ENCODE peak calls at places on chromosomes 6 and 20, in nine cellular contexts. N is lower lobe of right lung; U is CD8-positive, alpha-beta T cell; M is mammary epithelial cell; J is uterus; L is mesendoderm; G is brain microvascular endothelial cell; O is MM.1S; B is H1. S is an unnamed sample.

GRCh38 chr6:72328775-72329174 is 293.1 kb upstream of the KCNQ5 start:
- DNase-seq in U (no peak), O (no peak), G (no peak), N (no peak), M (peak), J (no peak), L (no peak), B (no peak), S (no peak)

GRCh38 chr20:54995553-54995952 is 520.2 kb downstream of the DOK5 start:
- DNase-seq in O (no peak), N (no peak), M (no peak), J (no peak), G (no peak), U (no peak), L (peak), B (no peak), S (no peak)

GRCh38 chr6:100304575-100304974 is 160.1 kb downstream of the SIM1 start:
- DNase-seq in B (no peak), G (no peak), U (no peak), M (no peak), N (no peak), J (no peak), O (no peak), L (no peak), S (no peak)

GRCh38 chr6:134317471-134318131 is at the start of gene SGK1:
- DNase-seq in U (peak), G (peak), N (no peak), J (no peak), M (peak), B (no peak), L (peak), O (no peak), S (no peak)

GRCh38 chr20:49457444-49457843 is 25.0 kb downstream of the KCNB1 start:
- DNase-seq in N (no peak), G (no peak), J (no peak), U (no peak), L (peak), B (no peak), M (no peak), O (no peak), S (no peak)

GRCh38 chr20:48586728-48587127 is 241.1 kb downstream of the PREX1 start:
- DNase-seq in J (no peak), N (no peak), B (no peak), M (no peak), O (no peak), G (no peak), U (no peak), L (no peak), S (no peak)

GRCh38 chr6:109794201-109794926 is 103.3 kb downstream of the FIG4 start:
- DNase-seq in N (no peak), U (no peak), M (peak), O (no peak), J (no peak), G (peak), L (no peak), B (no peak), S (no peak)

GRCh38 chr20:48057739-48058138 is 272.5 kb upstream of the SULF2 start:
- DNase-seq in B (no peak), J (no peak), U (no peak), L (no peak), O (no peak), N (no peak), M (no peak), G (no peak), S (no peak)

GRCh38 chr6:28940859-28941680 is 17.3 kb upstream of the TRIM27 start:
- DNase-seq in O (peak), L (peak), B (peak), G (peak), U (peak), M (peak), J (peak), N (peak), S (peak)

GRCh38 chr6:168052291-168052891 is 26.6 kb downstream of the FRMD1 start:
- DNase-seq in J (no peak), G (no peak), U (no peak), L (no peak), N (no peak), O (no peak), M (no peak), B (no peak), S (no peak)

GRCh38 chr6:142551145-142551811 is 249.5 kb downstream of the ADGRG6 start:
- DNase-seq in N (no peak), G (no peak), M (peak), L (peak), U (peak), B (no peak), O (no peak), J (no peak), S (no peak)

GRCh38 chr6:77535172-77535571 is 71.9 kb upstream of the HTR1B start:
- DNase-seq in B (no peak), G (no peak), L (no peak), U (no peak), O (no peak), M (peak), N (no peak), J (no peak), S (no peak)

GRCh38 chr6:113540491-113540890 is 316.7 kb upstream of the MARCKS start:
- DNase-seq in G (no peak), J (no peak), B (no peak), L (no peak), N (no peak), O (no peak), U (no peak), M (no peak), S (no peak)

GRCh38 chr6:77092971-77093370 is 370.3 kb downstream of the HTR1B start:
- DNase-seq in G (peak), O (no peak), J (no peak), L (no peak), M (no peak), B (no peak), N (no peak), U (no peak), S (no peak)

GRCh38 chr6:137853569-137854213 is 13.4 kb upstream of the TNFAIP3 start:
- DNase-seq in L (no peak), J (no peak), G (no peak), O (no peak), M (peak), N (no peak), U (no peak), B (no peak), S (no peak)

GRCh38 chr6:128724738-128725137 is 158.2 kb upstream of the LAMA2 start:
- DNase-seq in U (no peak), M (no peak), N (no peak), J (no peak), L (no peak), O (no peak), G (no peak), B (no peak), S (no peak)

GRCh38 chr6:79094938-79095337 is 16.9 kb upstream of the PHIP start:
- DNase-seq in M (no peak), U (no peak), J (no peak), B (no peak), G (no peak), O (no peak), L (no peak), N (no peak), S (no peak)

GRCh38 chr20:54132612-54133433 is 41.0 kb downstream of the CYP24A1 start:
- DNase-seq in M (peak), J (peak), U (no peak), N (no peak), G (peak), L (peak), O (no peak), B (no peak), S (no peak)

GRCh38 chr6:163324326-163324927 is 90.1 kb upstream of the QKI start:
- DNase-seq in G (no peak), L (no peak), O (no peak), N (no peak), U (no peak), J (no peak), M (no peak), B (no peak), S (no peak)

GRCh38 chr6:28741363-28741762 is 182.4 kb downstream of the TRIM27 start:
- DNase-seq in G (no peak), U (no peak), B (no peak), L (no peak), O (no peak), N (no peak), J (no peak), M (no peak), S (no peak)

GRCh38 chr6:152099816-152100618 is 292.5 kb downstream of the ESR1 start:
- DNase-seq in J (no peak), O (no peak), U (no peak), M (peak), L (peak), G (no peak), B (no peak), N (peak), S (peak)

GRCh38 chr20:25285856-25286798 is 38.2 kb downstream of the PYGB start:
- DNase-seq in M (no peak), O (no peak), B (no peak), U (no peak), L (no peak), N (peak), G (no peak), J (peak), S (peak)

GRCh38 chr6:55812509-55812908 is 62.9 kb downstream of the BMP5 start:
- DNase-seq in M (no peak), U (no peak), B (no peak), J (no peak), G (no peak), N (no peak), O (peak), L (no peak), S (no peak)

GRCh38 chr20:13819885-13820645 is 35.2 kb downstream of the NDUFAF5 start:
- DNase-seq in L (peak), O (peak), B (no peak), U (peak), M (peak), G (no peak), N (no peak), J (peak), S (no peak)

GRCh38 chr6:41986339-41986738 is 44.7 kb upstream of the CCND3 start:
- DNase-seq in N (no peak), M (no peak), B (no peak), G (no peak), O (no peak), U (no peak), J (no peak), L (no peak), S (no peak)

GRCh38 chr6:151388997-151389639 is 2.2 kb downstream of the ZBTB2 start:
- DNase-seq in M (no peak), B (no peak), N (no peak), U (no peak), L (no peak), J (peak), G (no peak), O (no peak), S (no peak)

GRCh38 chr20:11067359-11067758 is 393.6 kb upstream of the JAG1 start:
- DNase-seq in G (no peak), U (no peak), O (no peak), N (no peak), B (no peak), M (no peak), L (no peak), J (no peak), S (no peak)

GRCh38 chr6:62707156-62707555 is 421.1 kb upstream of the KHDRBS2 start:
- DNase-seq in N (no peak), O (no peak), B (no peak), G (no peak), J (no peak), L (peak), M (no peak), U (no peak), S (no peak)

GRCh38 chr20:17655286-17655651 is 26.8 kb downstream of the RRBP1 start:
- DNase-seq in G (peak), N (no peak), L (peak), M (no peak), B (no peak), U (no peak), O (no peak), J (peak), S (no peak)

GRCh38 chr6:134669531-134669930 is 280.4 kb downstream of the ALDH8A1 start:
- DNase-seq in M (no peak), U (no peak), L (peak), N (no peak), O (no peak), B (no peak), G (no peak), J (no peak), S (no peak)

GRCh38 chr6:158818580-158819212 is 472 bp downstream of the EZR start:
- DNase-seq in U (peak), J (peak), M (peak), G (peak), O (peak), L (peak), N (peak), B (no peak), S (peak)

GRCh38 chr6:139588734-139589418 is 214.4 kb upstream of the CITED2 start:
- DNase-seq in J (no peak), O (no peak), M (no peak), U (no peak), L (no peak), N (no peak), B (no peak), G (peak), S (no peak)

GRCh38 chr6:95648636-95649035 is 71.3 kb downstream of the MANEA start:
- DNase-seq in M (no peak), B (no peak), U (no peak), O (no peak), J (no peak), N (no peak), L (peak), G (no peak), S (no peak)

GRCh38 chr6:131861356-131861755 is 53.5 kb downstream of the ENPP1 start:
- DNase-seq in J (no peak), L (no peak), O (no peak), N (no peak), B (no peak), U (no peak), G (peak), M (no peak), S (no peak)

GRCh38 chr6:167795874-167796667 is 30.6 kb upstream of the AFDN start:
- DNase-seq in U (no peak), L (no peak), G (no peak), M (no peak), O (no peak), J (no peak), N (peak), B (no peak), S (peak)

GRCh38 chr20:17794400-17794799 is 94.6 kb downstream of the BANF2 start:
- DNase-seq in B (no peak), J (no peak), M (no peak), G (no peak), O (no peak), U (no peak), N (no peak), L (no peak), S (no peak)

GRCh38 chr6:158573542-158573931 is 13.6 kb downstream of the TMEM181 start:
- DNase-seq in U (no peak), B (no peak), N (no peak), M (no peak), L (no peak), G (no peak), O (no peak), J (no peak), S (no peak)

GRCh38 chr6:148288566-148288965 is 54.1 kb upstream of the SASH1 start:
- DNase-seq in B (no peak), J (no peak), N (no peak), O (no peak), L (no peak), G (no peak), M (no peak), U (no peak), S (no peak)

GRCh38 chr6:148291876-148292275 is 50.8 kb upstream of the SASH1 start:
- DNase-seq in B (no peak), U (no peak), G (no peak), O (no peak), J (no peak), L (no peak), M (no peak), N (no peak), S (no peak)

GRCh38 chr6:148287979-148288378 is 54.7 kb upstream of the SASH1 start:
- DNase-seq in B (no peak), O (no peak), M (no peak), G (no peak), U (no peak), N (no peak), L (no peak), J (no peak), S (no peak)

GRCh38 chr6:148285205-148285604 is 57.4 kb upstream of the SASH1 start:
- DNase-seq in N (no peak), M (no peak), O (no peak), B (no peak), J (no peak), G (no peak), U (no peak), L (no peak), S (no peak)

DNA sequence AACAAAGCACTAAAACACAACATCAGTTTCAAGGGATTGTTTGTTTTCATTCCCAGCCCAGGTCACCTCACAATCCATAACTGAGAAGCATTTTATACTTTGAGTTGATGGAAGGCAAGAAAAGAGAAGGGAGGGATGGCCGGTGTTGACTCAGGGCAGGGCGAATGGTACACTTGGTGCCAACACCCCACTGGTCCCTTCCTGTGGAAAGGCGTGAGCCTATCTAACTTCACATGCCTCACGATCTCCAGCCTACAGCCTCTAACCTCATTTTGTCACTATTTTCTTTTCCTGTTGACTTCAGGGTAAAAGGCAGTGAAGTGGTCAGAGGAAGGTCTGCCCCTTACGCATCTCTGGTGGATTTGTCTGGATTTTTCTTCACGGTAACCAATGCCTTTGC is 53.5 kb upstream of the SASH1 start:
- DNase-seq in G (no peak), J (no peak), U (no peak), N (no peak), B (no peak), L (no peak), O (no peak), M (no peak), S (no peak)
- H3K27ac ChIP-seq in G (no peak), J (no peak), U (no peak), N (no peak), B (no peak), L (no peak), O (no peak), M (no peak), S (peak)

DNA sequence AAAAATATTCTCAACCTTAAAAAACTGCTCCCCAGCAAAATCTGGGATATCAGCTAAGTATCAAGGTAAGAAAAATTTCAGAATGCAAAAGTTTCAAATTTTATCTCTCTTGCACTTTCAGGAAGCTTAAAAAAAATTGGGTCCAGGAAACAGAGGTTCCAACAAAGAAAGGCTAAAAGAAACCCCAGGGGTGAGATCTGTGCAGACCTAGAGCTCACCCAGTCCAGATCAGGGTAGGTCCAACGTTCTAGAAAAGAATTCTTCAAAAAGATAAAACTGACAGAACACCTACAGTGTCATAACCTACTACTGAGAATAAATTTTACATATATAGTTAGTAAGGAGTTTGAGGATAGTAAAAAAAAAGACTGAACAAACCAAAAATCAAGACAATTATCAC is 23.5 kb downstream of the ILRUN start:
- DNase-seq in O (peak), G (no peak), B (no peak), N (no peak), J (no peak), U (no peak), M (no peak), L (no peak), S (no peak)
- H3K27ac ChIP-seq in O (peak), G (no peak), B (no peak), N (peak), J (no peak), U (peak), M (peak), L (no peak), S (peak)

GRCh38 chr6:124968401-124968800 is 6.2 kb downstream of the RNF217 start:
- DNase-seq in G (no peak), O (peak), M (no peak), L (peak), N (no peak), B (no peak), J (no peak), U (no peak), S (no peak)
- H3K27ac ChIP-seq in G (no peak), O (no peak), M (no peak), L (no peak), N (no peak), B (no peak), J (no peak), U (no peak), S (no peak)

GRCh38 chr6:121190122-121190521 is 144.2 kb downstream of the TBC1D32 start:
- DNase-seq in O (no peak), J (no peak), G (no peak), N (no peak), M (no peak), B (no peak), U (no peak), L (no peak), S (no peak)
- H3K27ac ChIP-seq in O (no peak), J (no peak), G (no peak), N (no peak), M (no peak), B (no peak), U (no peak), L (no peak), S (no peak)

DNA sequence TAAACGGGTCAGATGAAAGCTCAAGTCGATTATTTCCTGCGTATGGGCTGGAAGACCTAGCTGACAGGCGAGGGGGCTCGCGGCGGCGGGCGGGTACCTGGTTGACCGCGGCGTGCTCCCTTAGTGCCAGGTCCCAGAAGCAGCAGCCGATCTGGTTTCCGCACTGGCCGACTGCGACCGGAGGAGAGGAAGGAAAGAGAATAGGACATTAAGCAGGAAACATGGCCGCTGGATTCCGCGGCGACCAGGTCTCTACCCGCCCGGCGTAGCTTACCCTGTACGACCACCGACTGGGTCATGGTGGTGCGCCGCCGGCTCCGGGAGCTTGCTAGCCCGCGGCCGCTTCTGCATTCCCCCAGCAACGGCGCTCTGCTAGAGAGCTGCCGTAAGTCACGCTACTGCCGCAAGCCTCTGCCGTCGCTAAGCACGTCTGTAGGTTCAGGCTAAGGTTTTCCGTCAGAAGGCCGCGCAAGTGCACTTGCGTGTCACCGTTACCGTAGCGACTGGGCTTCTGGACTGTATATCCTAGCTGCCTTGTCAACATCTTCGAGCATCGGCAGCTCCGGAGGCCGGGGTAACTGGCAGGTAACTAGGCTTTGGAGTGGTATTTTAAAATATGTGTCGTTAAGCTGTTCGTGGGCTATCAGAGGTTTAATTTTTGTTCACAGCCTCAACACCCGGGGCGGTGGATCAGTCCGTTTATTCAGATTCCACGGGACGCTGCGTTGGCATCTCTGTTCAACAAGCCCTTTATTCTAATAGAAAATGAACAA is at the start of the genes FAM229B and TUBE1:
- DNase-seq in U (peak), L (peak), N (peak), B (peak), J (peak), O (peak), G (peak), M (peak), S (peak)
- H3K27ac ChIP-seq in U (peak), L (peak), N (peak), B (peak), J (peak), O (peak), G (peak), M (peak), S (peak)

DNA sequence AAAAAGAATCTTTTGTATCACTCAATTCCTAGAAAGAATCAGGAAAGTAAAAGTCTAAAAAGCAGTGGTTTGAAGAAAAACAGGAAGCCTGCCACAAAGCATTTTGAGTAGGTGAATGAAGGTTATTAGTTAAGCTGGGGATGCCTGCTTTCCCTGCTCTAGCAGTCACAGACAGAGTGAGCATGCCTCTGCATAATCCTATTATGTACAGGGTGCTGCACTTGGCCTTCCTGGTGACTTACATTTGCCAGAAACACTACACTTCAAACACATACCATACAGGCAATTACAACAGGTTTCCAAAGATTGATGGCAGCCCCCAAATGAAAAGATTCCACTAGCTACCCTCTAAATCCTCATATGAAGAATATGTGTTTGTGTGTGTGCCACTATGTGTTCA is 130.8 kb downstream of the TPBG start:
- DNase-seq in B (no peak), O (no peak), J (no peak), U (no peak), M (no peak), L (peak), N (no peak), G (no peak), S (no peak)
- H3K27ac ChIP-seq in B (no peak), O (no peak), J (no peak), U (no peak), M (no peak), L (no peak), N (no peak), G (no peak), S (no peak)

GRCh38 chr6:36050947-36051710 is 23.5 kb downstream of the MAPK14 start:
- DNase-seq in J (no peak), U (no peak), N (no peak), L (no peak), O (no peak), M (no peak), B (no peak), G (no peak), S (no peak)
- H3K27ac ChIP-seq in J (peak), U (no peak), N (no peak), L (no peak), O (no peak), M (no peak), B (no peak), G (no peak), S (no peak)